ENCODE peak calls at places on chromosomes 13 and 19, in eight cellular contexts. V, R, N, H, A, B, U and J are unnamed samples.

GRCh38 chr19:11964858-11965645 is at the start of gene ZNF763:
- DNase-seq in R (peak; percentile 93), H (peak; percentile 96), B (peak; percentile 98), N (peak; percentile 95), V (no peak), A (peak; percentile 99), U (peak; percentile 97), J (peak; percentile 98)

GRCh38 chr13:25657062-25657588 is 285.4 kb downstream of the ATP8A2 start:
- DNase-seq in B (no peak), U (no peak), R (no peak), A (no peak), V (no peak), N (no peak), H (no peak), J (no peak)

GRCh38 chr19:58395979-58396627 is 647 bp downstream of the RNF225 start:
- DNase-seq in A (no peak), R (no peak), N (no peak), H (no peak), B (no peak), V (no peak), U (no peak), J (no peak)

GRCh38 chr13:23292596-23292995 is 111.8 kb downstream of the SGCG start:
- DNase-seq in N (no peak), R (no peak), B (no peak), A (no peak), V (no peak), H (no peak), U (no peak), J (no peak)

GRCh38 chr19:35546532-35546931 is 1.1 kb downstream of the TMEM147 start:
- DNase-seq in R (no peak), V (no peak), A (no peak), N (no peak), B (no peak), U (no peak), H (no peak), J (no peak)

GRCh38 chr19:17647071-17648020 is 40.8 kb downstream of the UNC13A start:
- DNase-seq in N (no peak), U (no peak), B (no peak), A (no peak), H (no peak), V (no peak), R (no peak), J (no peak)

GRCh38 chr13:114261328-114261965 is 20.0 kb upstream of the UPF3A start:
- DNase-seq in H (no peak), N (no peak), B (no peak), R (no peak), A (peak; percentile 70), V (no peak), U (no peak), J (peak; percentile 26)

GRCh38 chr19:48554385-48555091 is 2.6 kb downstream of the SULT2B1 start:
- DNase-seq in N (peak; percentile 60), U (no peak), H (no peak), A (no peak), V (no peak), R (no peak), B (no peak), J (no peak)

GRCh38 chr13:96900992-96901391 is 93.3 kb downstream of the OXGR1 start:
- DNase-seq in V (no peak), A (no peak), B (no peak), U (no peak), R (no peak), N (no peak), H (no peak), J (no peak)

GRCh38 chr19:47742636-47743035 is 2.7 kb upstream of the NOP53 start:
- DNase-seq in U (no peak), N (no peak), B (no peak), R (peak; percentile 33), V (no peak), A (no peak), H (no peak), J (no peak)

GRCh38 chr19:947090-947706 is 21.4 kb downstream of the ARID3A start:
- DNase-seq in A (no peak), H (no peak), U (no peak), R (no peak), V (no peak), B (no peak), N (no peak), J (no peak)
- TF ChIP-seq POLR2A in A (no peak), H (no peak), U (no peak), R (no peak), V (no peak), B (no peak), N (no peak), J (no peak)

DNA sequence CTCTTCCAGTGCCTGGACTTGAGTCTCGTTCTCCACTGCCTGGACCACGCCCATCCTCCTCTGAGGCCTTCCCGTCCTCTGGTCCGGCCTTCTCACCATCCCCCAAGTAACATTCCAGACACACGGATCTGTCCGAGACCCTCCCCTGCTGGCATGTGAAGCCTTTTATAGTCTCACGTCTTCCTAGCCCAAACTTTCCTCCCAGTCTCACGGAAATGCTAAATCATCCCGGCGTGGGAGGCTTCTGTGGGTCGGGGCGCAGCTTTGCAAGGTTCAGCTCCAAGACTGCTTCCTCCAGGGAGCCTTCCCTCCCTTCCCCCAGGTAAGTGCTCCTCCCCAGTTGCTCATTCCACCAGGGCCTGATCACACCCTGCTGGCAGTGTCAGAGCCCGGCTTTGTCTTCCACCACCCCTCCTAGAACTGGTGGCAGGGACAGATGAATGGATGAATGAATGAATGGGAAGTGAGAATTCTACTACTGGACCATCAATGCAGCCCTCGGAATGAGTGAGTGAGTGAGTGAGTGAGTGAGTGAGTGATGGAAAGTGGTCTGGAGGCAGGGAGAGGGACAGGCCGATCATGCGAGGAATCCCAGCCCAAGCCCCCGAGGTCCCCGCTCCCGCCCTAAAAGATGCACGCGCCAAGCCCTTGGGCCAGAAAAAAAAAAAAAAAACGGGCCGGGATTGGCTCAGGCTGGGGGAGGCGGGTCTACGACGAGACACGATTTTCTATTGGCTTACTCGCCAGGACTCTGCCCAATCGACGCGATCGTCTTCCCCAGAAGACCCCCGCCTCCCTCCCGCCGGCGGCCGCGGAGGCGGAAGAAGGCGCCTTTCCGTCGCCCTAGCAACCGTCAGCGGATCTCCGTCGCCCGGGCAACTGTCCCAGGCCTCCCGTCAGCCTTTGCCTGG is 9.3 kb downstream of the EPHX3 start:
- DNase-seq in V (peak; percentile 33), A (peak; percentile 95), U (peak; percentile 96), N (peak; percentile 86), R (peak; percentile 78), B (peak; percentile 91), H (peak; percentile 79), J (peak; percentile 82)
- TF ChIP-seq POLR2AphosphoS5 in V (no peak), A (peak; percentile 56), U (no peak), N (peak; percentile 68), R (peak; percentile 21), B (peak; percentile 42), H (no peak), J (no peak)

GRCh38 chr19:36750066-36750691 is 22.4 kb downstream of the ZNF850 start:
- DNase-seq in V (no peak), N (no peak), H (no peak), U (no peak), R (no peak), B (no peak), A (no peak), J (no peak)

GRCh38 chr19:36747750-36748149 is 24.9 kb downstream of the ZNF850 start:
- DNase-seq in U (no peak), A (no peak), N (no peak), B (no peak), H (no peak), V (no peak), R (no peak), J (no peak)

GRCh38 chr19:36748431-36749275 is 24.0 kb downstream of the ZNF850 start:
- DNase-seq in R (no peak), H (no peak), B (no peak), U (no peak), A (no peak), V (no peak), N (no peak), J (no peak)

DNA sequence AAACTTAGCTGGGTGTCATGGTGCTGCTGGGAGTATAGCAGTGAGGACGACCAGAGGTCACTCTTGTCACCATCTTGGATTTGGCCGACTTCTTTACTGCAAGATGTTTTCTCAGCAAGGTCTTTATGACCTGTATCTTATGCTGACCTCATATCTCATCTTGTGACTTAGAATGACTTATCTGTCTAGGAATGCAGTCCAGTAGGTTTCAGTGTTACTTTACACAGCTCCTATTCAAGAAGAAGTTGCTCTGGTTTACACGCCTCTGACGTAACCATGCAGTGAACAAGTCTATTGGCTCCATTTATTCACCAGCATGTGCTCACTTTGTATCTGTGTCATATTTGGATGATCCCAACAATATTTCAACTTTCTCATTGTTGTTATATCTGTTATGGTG is 26.7 kb downstream of the ZNF850 start:
- DNase-seq in H (no peak), U (no peak), R (no peak), V (no peak), N (no peak), B (no peak), A (no peak), J (no peak)
- H3K9me3 ChIP-seq in H (peaks cover 100% of the 10 kb centered on the region), U (peaks cover 94% of the 10 kb centered on the region), R (peaks cover 100% of the 10 kb centered on the region), V (peaks cover 29% of the 10 kb centered on the region), N (no peaks in the 10 kb centered on the region), B (peaks cover 96% of the 10 kb centered on the region), A (peaks cover 100% of the 10 kb centered on the region), J (peaks cover 89% of the 10 kb centered on the region)

GRCh38 chr19:19865750-19866598 is at the start of gene ZNF253:
- DNase-seq in U (peak; percentile 98), H (peak; percentile 98), N (peak; percentile 98), V (no peak), R (peak; percentile 98), B (peak; percentile 97), A (peak; percentile 99), J (peak; percentile 97)
- TF ChIP-seq POLR2A in U (peak; percentile 83), H (peak; percentile 82), N (peak; percentile 83), V (no peak), R (peak; percentile 84), B (peak; percentile 29), A (peak; percentile 74), J (peak; percentile 95)

DNA sequence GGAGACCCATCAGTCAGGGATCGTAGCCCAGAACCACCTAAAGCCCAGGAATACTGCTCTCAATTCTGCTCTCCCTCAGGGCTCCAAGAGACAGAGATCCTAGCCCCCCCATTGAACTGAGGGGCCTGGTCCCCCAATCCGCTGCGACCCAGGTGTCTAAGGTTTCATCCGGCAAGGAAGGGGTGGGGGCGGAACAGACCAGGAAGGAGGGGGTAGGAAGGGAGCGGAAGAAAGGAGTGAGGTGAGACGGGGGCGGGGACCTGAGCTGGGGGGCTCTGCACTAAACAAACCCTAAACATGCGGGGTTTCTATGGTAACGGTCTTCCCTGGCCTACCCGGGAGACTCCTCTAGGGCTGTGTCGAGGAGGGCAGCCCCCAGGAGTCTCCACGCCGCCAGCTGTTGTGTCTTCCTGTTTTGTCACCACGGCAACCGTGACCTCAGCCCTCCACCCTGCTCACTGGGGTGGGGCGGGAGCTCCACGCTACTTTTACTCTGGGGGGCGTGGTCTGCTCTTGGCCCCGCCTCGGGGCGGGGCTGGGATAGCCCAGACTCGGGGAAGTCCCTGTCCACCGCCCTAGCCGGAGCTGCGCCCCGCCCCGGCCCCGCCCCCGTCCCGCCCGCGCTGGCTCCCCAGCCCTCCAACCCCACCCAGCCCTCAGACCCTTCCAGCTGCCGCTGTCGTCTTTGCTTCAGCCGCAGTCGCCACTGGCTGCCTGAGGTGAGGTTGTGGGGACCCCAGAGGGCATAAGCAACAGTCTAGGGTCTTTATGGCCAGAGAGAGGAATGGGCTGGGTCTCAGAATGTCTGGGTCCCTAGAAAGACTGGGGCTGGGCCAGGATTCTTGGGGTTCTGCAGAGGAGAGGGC is at the start of gene MYADM:
- DNase-seq in B (peak; percentile 98), N (peak; percentile 95), R (peak; percentile 99), H (peak; percentile 99), A (peak; percentile 100), V (peak; percentile 95), U (peak; percentile 100), J (peak; percentile 100)
- TF ChIP-seq POLR2AphosphoS5 in B (peak; percentile 93), N (peak; percentile 86), R (peak; percentile 83), H (peak; percentile 94), A (peak; percentile 90), V (peak; percentile 91), U (peak; percentile 99), J (peak; percentile 95)